ENCODE peak calls at places on chromosomes 7 and 10, in six cellular contexts. K is T-helper 1 cell, N is cardiac fibroblast, V is dorsolateral prefrontal cortex, X is AG09309, S is cardiac muscle cell. R is an unnamed sample.

GRCh38 chr10:105963450-105963849 is 1201.1 kb downstream of the SORCS1 start:
- DNase-seq in X (no peak), N (no peak), K (no peak), S (no peak), V (no peak), R (no peak)

GRCh38 chr7:154171422-154171821 is 119.2 kb downstream of the DPP6 start:
- DNase-seq in V (no peak), K (no peak), X (no peak), N (no peak), S (no peak), R (no peak)

GRCh38 chr10:132654708-132655661 is 117.4 kb downstream of the INPP5A start:
- DNase-seq in X (no peak), K (peak), N (peak), V (peak), S (peak), R (peak)

GRCh38 chr7:93011351-93012294 is 106.2 kb downstream of the SAMD9 start:
- DNase-seq in N (peak), V (no peak), X (peak), S (peak), K (no peak), R (no peak)

GRCh38 chr10:79320785-79321493 is 26.3 kb upstream of the PPIF start:
- DNase-seq in S (peak), X (peak), K (no peak), V (no peak), N (peak), R (no peak)

GRCh38 chr10:117223413-117224035 is 17.4 kb upstream of the SLC18A2 start:
- DNase-seq in V (no peak), N (no peak), K (no peak), S (no peak), X (no peak), R (no peak)

GRCh38 chr10:110841767-110842267 is 29.9 kb upstream of the PDCD4 start:
- DNase-seq in X (no peak), K (no peak), V (no peak), N (no peak), S (no peak), R (no peak)

GRCh38 chr7:3277604-3278572 is 23.2 kb upstream of the SDK1 start:
- DNase-seq in K (no peak), X (no peak), N (no peak), S (no peak), V (no peak), R (no peak)

GRCh38 chr10:5543628-5544027 is 18.9 kb downstream of the CALML3 start:
- DNase-seq in X (no peak), N (no peak), K (no peak), V (no peak), S (no peak), R (no peak)

GRCh38 chr7:97015787-97016391 is 8.7 kb downstream of the DLX5 start:
- DNase-seq in N (no peak), S (no peak), X (no peak), V (no peak), K (no peak), R (no peak)

GRCh38 chr7:103632005-103632639 is 186.1 kb upstream of the SLC26A5 start:
- DNase-seq in S (peak), V (no peak), N (peak), X (no peak), K (no peak), R (no peak)

GRCh38 chr7:30412810-30413504 is 65.6 kb downstream of the NOD1 start:
- DNase-seq in S (peak), V (no peak), N (peak), X (peak), K (peak), R (peak)

GRCh38 chr10:121956111-121957061 is 18.6 kb downstream of the NSMCE4A start:
- DNase-seq in S (peak), V (no peak), N (peak), X (peak), K (no peak), R (no peak)

GRCh38 chr10:133278577-133279265 is 2.1 kb upstream of the ADAM8 start:
- DNase-seq in K (peak), N (peak), S (peak), X (no peak), V (no peak), R (no peak)

GRCh38 chr7:80542398-80542797 is 30.5 kb upstream of the GNAT3 start:
- DNase-seq in K (no peak), S (peak), N (peak), V (no peak), X (peak), R (no peak)

GRCh38 chr7:44379366-44380178 is 54.2 kb upstream of the CAMK2B start:
- DNase-seq in N (peak), K (no peak), S (no peak), X (no peak), V (no peak), R (no peak)

GRCh38 chr10:123044391-123044790 is 35.6 kb downstream of the ACADSB start:
- DNase-seq in S (peak), X (no peak), V (no peak), N (peak), K (no peak), R (no peak)

GRCh38 chr10:120221873-120222485 is 235.0 kb upstream of the PLPP4 start:
- DNase-seq in N (peak), K (no peak), S (peak), V (no peak), X (peak), R (no peak)

GRCh38 chr7:138895700-138896099 is 85.5 kb downstream of the KIAA1549 start:
- DNase-seq in V (no peak), X (no peak), K (no peak), S (no peak), N (no peak), R (no peak)

GRCh38 chr10:8043569-8044306 is 10.8 kb upstream of the GATA3 start:
- DNase-seq in V (no peak), S (no peak), N (no peak), X (no peak), K (no peak), R (no peak)

GRCh38 chr10:12531305-12531738 is 182.0 kb downstream of the CAMK1D start:
- DNase-seq in N (no peak), S (peak), V (no peak), K (no peak), X (no peak), R (no peak)

GRCh38 chr7:50227623-50228618 is 76.6 kb upstream of the IKZF1 start:
- DNase-seq in N (no peak), V (no peak), S (no peak), X (no peak), K (no peak), R (no peak)

GRCh38 chr7:20152511-20152910 is 64.7 kb downstream of the MACC1 start:
- DNase-seq in S (no peak), V (no peak), K (no peak), X (no peak), N (no peak), R (no peak)

R was measured in anterior cingulate cortex.